ENCODE peak calls at places on chromosome 17, in eight cellular contexts. J is neural progenitor cell, W is IMR-90, T is PC-3, H is DND-41, B is neuronal stem cell, O is GM23248, L is endodermal cell. P is an unnamed sample. For H3K27me3, the result is how much of the 10 kb centered on the place peaks cover.

GRCh38 chr17:27540300-27541105 is 84.3 kb downstream of the KSR1 start:
- DNase-seq in B (no peak), T (peak), H (no peak), W (peak), O (peak), J (no peak), L (peak), P (peak)

GRCh38 chr17:37651846-37652245 is 8.6 kb upstream of the DDX52 start:
- DNase-seq in H (no peak), B (no peak), L (no peak), W (no peak), O (no peak), J (no peak), T (no peak), P (no peak)

GRCh38 chr17:62963296-62963695 is 2.7 kb upstream of the TANC2 start:
- DNase-seq in W (peak), L (no peak), H (no peak), B (no peak), T (peak), J (no peak), O (peak), P (peak)

GRCh38 chr17:58591455-58591854 is 77.0 kb upstream of the MTMR4 start:
- DNase-seq in H (no peak), B (no peak), W (no peak), J (no peak), L (no peak), T (peak), O (no peak), P (no peak)

GRCh38 chr17:78358538-78359215 is 1.2 kb downstream of the SOCS3 start:
- DNase-seq in T (no peak), L (peak), H (no peak), B (no peak), W (peak), O (peak), J (peak), P (peak)

GRCh38 chr17:80559688-80560290 is 15.2 kb downstream of the RPTOR start:
- DNase-seq in J (no peak), L (no peak), B (no peak), O (no peak), H (no peak), T (no peak), W (peak), P (peak)

GRCh38 chr17:16351831-16352230 is 1.4 kb downstream of the CENPV start:
- DNase-seq in O (peak), J (no peak), B (no peak), L (no peak), W (peak), T (no peak), H (no peak), P (peak)

GRCh38 chr17:49327835-49328784 is 33.9 kb downstream of the ZNF652 start:
- DNase-seq in J (no peak), L (no peak), T (peak), H (no peak), B (no peak), O (peak), W (peak), P (peak)

GRCh38 chr17:61284174-61284573 is 115.5 kb upstream of the TBX2 start:
- DNase-seq in O (peak), L (no peak), J (no peak), B (no peak), T (peak), W (peak), H (no peak), P (peak)

GRCh38 chr17:42018339-42018738 is 1.1 kb upstream of the DNAJC7 start:
- DNase-seq in T (no peak), H (no peak), W (no peak), J (peak), L (peak), O (no peak), B (no peak), P (no peak)

GRCh38 chr17:79619196-79619595 is 8.3 kb upstream of the RBFOX3 start:
- DNase-seq in B (no peak), T (no peak), O (no peak), J (no peak), H (no peak), W (no peak), L (peak), P (no peak)

GRCh38 chr17:45224671-45225050 is 3.0 kb downstream of the FMNL1 start:
- DNase-seq in H (peak), O (no peak), T (no peak), W (no peak), L (no peak), J (no peak), B (no peak), P (no peak)

GRCh38 chr17:35732806-35733136 is 1.3 kb downstream of the RASL10B start:
- DNase-seq in T (no peak), O (no peak), B (no peak), J (no peak), H (no peak), W (no peak), L (no peak), P (no peak)

GRCh38 chr17:50924300-50924699 is 58.1 kb upstream of the TOB1 start:
- DNase-seq in O (no peak), W (no peak), L (no peak), B (no peak), J (no peak), H (no peak), T (no peak), P (no peak)

GRCh38 chr17:45873728-45874127 is 20.6 kb upstream of the MAPT start:
- DNase-seq in J (peak), B (no peak), L (no peak), H (peak), W (no peak), T (peak), O (no peak), P (no peak)

GRCh38 chr17:58176200-58176599 is 9.4 kb downstream of the OR4D2 start:
- DNase-seq in O (peak), W (peak), L (no peak), T (peak), B (peak), H (peak), J (peak), P (peak)

GRCh38 chr17:29124135-29124930 is 55.9 kb downstream of the MYO18A start:
- DNase-seq in T (peak), O (peak), L (peak), H (peak), B (no peak), W (peak), J (peak), P (peak)

GRCh38 chr17:19331134-19331533 is 31.4 kb downstream of the B9D1 start:
- DNase-seq in B (no peak), H (no peak), W (peak), T (no peak), J (no peak), O (peak), L (no peak), P (peak)

GRCh38 chr17:82978765-82979349 is 100.6 kb upstream of the METRNL start:
- DNase-seq in O (no peak), H (no peak), J (no peak), B (no peak), W (no peak), L (no peak), T (no peak), P (no peak)

GRCh38 chr17:48025904-48026502 is 11.6 kb downstream of the COPZ2 start:
- DNase-seq in B (no peak), O (peak), T (peak), J (no peak), H (no peak), L (no peak), W (no peak), P (peak)

GRCh38 chr17:83173997-83174858 is 94.8 kb downstream of the METRNL start:
- DNase-seq in J (peak), H (peak), L (peak), W (peak), O (peak), B (no peak), T (peak), P (peak)

GRCh38 chr17:45016823-45017222 is 34.6 kb downstream of the DCAKD start:
- DNase-seq in B (no peak), J (peak), T (peak), W (no peak), O (peak), H (no peak), L (peak), P (no peak)

GRCh38 chr17:59842901-59843652 is 49.7 kb downstream of the TUBD1 start:
- DNase-seq in J (no peak), B (no peak), O (peak), H (no peak), L (peak), W (peak), T (peak), P (peak)

GRCh38 chr17:42804918-42805367 is 6.3 kb downstream of the CNTD1 start:
- DNase-seq in J (no peak), T (peak), B (no peak), L (no peak), O (no peak), W (peak), H (no peak), P (no peak)

GRCh38 chr17:9021158-9021984 is at the start of gene NTN1:
- DNase-seq in L (peak), O (peak), W (peak), B (peak), H (peak), T (peak), J (peak), P (peak)

GRCh38 chr17:77846531-77847085 is 111.9 kb upstream of the TNRC6C start:
- DNase-seq in O (no peak), W (no peak), L (no peak), J (no peak), H (peak), T (no peak), B (no peak), P (no peak)

GRCh38 chr17:59643159-59643857 is 23.6 kb downstream of the CLTC start:
- DNase-seq in H (no peak), B (no peak), J (no peak), T (peak), O (peak), W (peak), L (no peak), P (no peak)

GRCh38 chr17:22507823-22508222 is 815.5 kb downstream of the KCNJ18 start:
- DNase-seq in T (peak), L (no peak), B (no peak), H (peak), W (no peak), J (no peak), O (no peak), P (no peak)

GRCh38 chr17:42578282-42578869 is 847 bp upstream of the PSMC3IP start:
- DNase-seq in W (peak), T (peak), L (peak), H (peak), O (peak), B (peak), J (peak), P (peak)

GRCh38 chr17:66904760-66905637 is 59.5 kb upstream of the CACNG4 start:
- DNase-seq in B (no peak), L (no peak), T (peak), J (no peak), H (no peak), W (peak), O (peak), P (peak)

GRCh38 chr17:78375401-78376079 is 2.9 kb upstream of the PGS1 start:
- DNase-seq in B (no peak), O (peak), H (no peak), W (peak), T (peak), J (no peak), L (peak), P (peak)

GRCh38 chr17:74383140-74383539 is 15.8 kb downstream of the GPR142 start:
- DNase-seq in W (no peak), J (no peak), T (no peak), O (no peak), B (no peak), L (no peak), H (no peak), P (no peak)

DNA sequence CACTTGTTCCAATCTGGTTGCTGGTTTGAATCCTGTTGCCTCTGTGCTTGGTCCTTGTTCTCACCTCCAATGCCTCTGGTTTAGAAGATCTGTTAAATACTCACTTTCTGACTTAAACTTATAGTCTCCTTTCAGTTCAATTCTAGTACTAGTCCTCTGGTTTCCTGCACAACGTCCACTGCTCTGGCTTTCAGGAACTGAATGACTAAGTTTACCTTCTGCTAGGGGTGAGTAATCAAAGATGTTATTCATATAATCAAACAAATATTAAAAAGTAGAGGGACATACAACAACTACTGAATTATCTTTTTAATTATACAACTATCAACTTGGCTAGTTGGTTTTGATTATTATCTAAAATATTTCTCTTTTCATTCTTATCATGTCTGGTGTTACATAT is 496.4 kb upstream of the TOM1L1 start:
- DNase-seq in T (no peak), L (no peak), H (no peak), O (no peak), W (no peak), J (no peak), B (no peak), P (no peak)
- H3K27me3 ChIP-seq in T (under half), L (under half), H (under half), O (under half), W (under half), J (under half), B (under half), P (under half)

GRCh38 chr17:39674702-39675389 is 6.6 kb downstream of the PNMT start:
- DNase-seq in T (peak), H (no peak), W (no peak), J (no peak), L (peak), B (no peak), O (no peak), P (no peak)
- H3K9ac ChIP-seq in T (no peak), H (no peak), W (no peak), J (no peak), L (no peak), B (no peak), O (no peak), P (no peak)

DNA sequence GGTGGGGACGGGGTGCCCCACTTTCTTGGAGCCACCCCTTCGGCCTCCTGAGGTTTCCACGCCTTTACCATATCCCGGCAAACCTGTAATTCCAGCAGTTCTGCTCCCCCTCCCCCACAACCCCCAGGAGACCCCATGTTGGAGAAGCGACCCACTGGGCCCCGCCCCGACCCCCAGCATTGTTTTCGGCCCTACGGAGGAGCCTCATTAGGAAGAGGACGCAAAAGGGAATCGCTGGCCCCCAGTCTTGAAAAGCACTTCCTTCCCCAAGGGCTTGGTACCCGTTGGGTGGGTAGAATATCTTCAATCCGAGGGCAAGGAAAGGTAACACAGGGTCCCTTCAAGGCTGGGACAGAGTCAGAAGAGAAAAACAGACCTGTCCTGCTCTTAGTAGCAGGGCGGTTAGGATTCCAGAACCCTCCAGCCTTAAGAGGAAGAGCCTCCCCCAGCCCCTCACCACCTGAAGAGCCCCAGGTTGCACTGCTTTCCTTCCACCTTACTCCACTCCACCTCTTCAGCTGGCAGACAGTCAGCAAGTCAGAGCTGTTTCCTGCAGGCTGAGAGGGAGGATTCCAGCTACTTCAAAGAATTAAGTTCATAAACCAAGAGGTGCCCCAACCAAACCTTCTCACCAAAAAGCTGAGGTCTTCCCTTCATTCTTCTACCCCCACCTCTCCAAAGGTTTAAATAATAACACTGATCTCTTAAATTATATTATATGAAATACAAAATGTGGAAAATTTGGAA is 803 bp upstream of the TLCD2 start:
- DNase-seq in B (no peak), L (peak), O (peak), T (peak), H (no peak), W (no peak), J (peak), P (peak)
- H3K27me3 ChIP-seq in B (under half), L (under half), O (under half), T (under half), H (under half), W (under half), J (under half), P (under half)

GRCh38 chr17:76385892-76386786 is 1.7 kb downstream of the SPHK1 start:
- DNase-seq in H (peak), T (peak), O (peak), J (peak), B (peak), L (peak), W (peak), P (peak)

GRCh38 chr17:76384987-76385891 is 830 bp downstream of the SPHK1 start:
- DNase-seq in L (peak), J (peak), O (peak), B (peak), T (peak), W (peak), H (no peak), P (peak)

GRCh38 chr17:76382803-76383644 is 1.4 kb upstream of the SPHK1 start:
- DNase-seq in B (peak), O (peak), L (peak), W (peak), H (peak), T (peak), J (peak), P (peak)

GRCh38 chr17:76383645-76384221 is 676 bp upstream of the SPHK1 start:
- DNase-seq in H (peak), T (peak), J (peak), W (peak), B (peak), L (peak), O (peak), P (peak)

DNA sequence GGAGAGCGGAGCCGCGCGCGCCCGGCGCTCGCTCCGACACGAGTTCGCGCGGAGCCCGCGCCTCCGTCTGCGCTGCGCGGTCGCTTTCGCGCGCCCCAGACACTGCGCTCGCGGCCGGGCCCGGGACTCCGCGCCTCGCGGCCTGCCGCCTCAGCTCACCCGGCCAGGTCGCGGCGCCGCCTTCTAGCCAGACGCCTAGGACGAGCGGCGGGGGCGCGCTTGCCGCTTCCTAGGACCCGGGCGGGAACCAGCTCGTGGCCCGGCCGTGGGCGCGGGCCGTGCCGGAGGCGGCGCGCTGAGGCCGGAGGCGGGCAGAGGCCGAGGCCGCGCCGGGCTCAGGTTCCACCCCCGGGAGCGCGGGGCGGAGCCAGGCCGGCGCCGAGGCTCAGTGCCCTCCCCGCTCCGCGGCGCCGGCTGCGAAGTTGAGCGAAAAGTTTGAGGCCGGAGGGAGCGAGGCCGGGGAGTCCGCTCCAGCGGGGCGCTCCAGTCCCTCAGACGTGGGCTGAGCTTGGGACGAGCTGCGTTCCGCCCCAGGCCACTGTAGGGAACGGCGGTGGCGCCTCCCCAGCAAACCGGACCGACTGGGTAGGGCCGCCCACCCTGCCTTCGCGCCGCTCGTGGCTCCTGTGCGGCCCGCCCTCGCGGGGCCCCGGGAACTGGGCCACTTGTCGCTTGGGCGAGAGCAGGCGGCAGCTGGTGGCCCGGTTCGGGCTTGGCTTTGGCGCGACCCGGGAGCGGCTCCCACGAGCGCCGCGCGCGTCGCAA is at the start of gene SPHK1:
- DNase-seq in O (peak), W (peak), B (peak), J (peak), H (peak), L (peak), T (peak), P (peak)
- H3K9ac ChIP-seq in O (peak), W (peak), B (peak), J (no peak), H (peak), L (no peak), T (peak), P (peak)

P was measured in adipocyte.